ENCODE peak calls at places on chromosomes 3 and 15, in five cellular contexts. One of them, this sample, is unnamed.
A peak's percentile ranks its signal among the peaks of the same experiment; 100 is the strongest.

GRCh38 chr15:62119224-62119925 is 45.7 kb downstream of the C2CD4B start:
- DNase-seq in uterus: no peak
- DNase-seq in lung: no peak
- DNase-seq in LHCN-M2: peak; percentile 95
- DNase-seq in D341Med: no peak
- DNase-seq in this sample: peak; percentile 31

GRCh38 chr15:65603134-65603533 is 7.8 kb downstream of the INTS14 start:
- DNase-seq in uterus: no peak
- DNase-seq in lung: no peak
- DNase-seq in LHCN-M2: no peak
- DNase-seq in D341Med: no peak
- DNase-seq in this sample: no peak

GRCh38 chr3:146493221-146493620 is 23.9 kb upstream of the PLSCR2 start:
- DNase-seq in uterus: no peak
- DNase-seq in lung: no peak
- DNase-seq in LHCN-M2: peak; percentile 61
- DNase-seq in D341Med: no peak
- DNase-seq in this sample: no peak

GRCh38 chr3:71033681-71034220 is 549.8 kb downstream of the FOXP1 start:
- DNase-seq in uterus: no peak
- DNase-seq in lung: no peak
- DNase-seq in LHCN-M2: no peak
- DNase-seq in D341Med: no peak
- DNase-seq in this sample: no peak

GRCh38 chr3:170037463-170038433 is at the start of gene GPR160:
- DNase-seq in uterus: peak; percentile 22
- DNase-seq in lung: peak; percentile 87
- DNase-seq in LHCN-M2: peak; percentile 22
- DNase-seq in D341Med: peak; percentile 88
- DNase-seq in this sample: peak; percentile 73

GRCh38 chr3:31550452-31551251 is 17.9 kb downstream of the STT3B start:
- DNase-seq in uterus: no peak
- DNase-seq in lung: no peak
- DNase-seq in LHCN-M2: peak; percentile 37
- DNase-seq in D341Med: peak; percentile 45
- DNase-seq in this sample: peak; percentile 23

GRCh38 chr15:39427705-39428104 is 153.2 kb upstream of the THBS1 start:
- DNase-seq in uterus: no peak
- DNase-seq in lung: no peak
- DNase-seq in LHCN-M2: peak; percentile 34
- DNase-seq in D341Med: no peak
- DNase-seq in this sample: no peak

GRCh38 chr3:194397757-194398312 is 1.2 kb downstream of the GP5 start:
- DNase-seq in uterus: no peak
- DNase-seq in lung: no peak
- DNase-seq in LHCN-M2: no peak
- DNase-seq in D341Med: no peak
- DNase-seq in this sample: peak; percentile 7

GRCh38 chr15:39501366-39501765 is 79.5 kb upstream of the THBS1 start:
- DNase-seq in uterus: no peak
- DNase-seq in lung: no peak
- DNase-seq in LHCN-M2: no peak
- DNase-seq in D341Med: no peak
- DNase-seq in this sample: no peak

GRCh38 chr3:40167958-40168357 is 141.5 kb upstream of the EIF1B start:
- DNase-seq in uterus: no peak
- DNase-seq in lung: no peak
- DNase-seq in LHCN-M2: no peak
- DNase-seq in D341Med: no peak
- DNase-seq in this sample: no peak

GRCh38 chr3:94098487-94098886 is 35.6 kb downstream of the NSUN3 start:
- DNase-seq in uterus: no peak
- DNase-seq in lung: no peak
- DNase-seq in LHCN-M2: peak; percentile 10
- DNase-seq in D341Med: no peak
- DNase-seq in this sample: no peak

GRCh38 chr15:48040166-48040817 is 80.5 kb upstream of the SLC24A5 start:
- DNase-seq in uterus: no peak
- DNase-seq in lung: no peak
- DNase-seq in LHCN-M2: peak; percentile 89
- DNase-seq in D341Med: no peak
- DNase-seq in this sample: no peak

GRCh38 chr3:147404800-147405551 is 1.4 kb downstream of the ZIC4 start:
- DNase-seq in uterus: no peak
- DNase-seq in lung: no peak
- DNase-seq in LHCN-M2: no peak
- DNase-seq in D341Med: peak; percentile 15
- DNase-seq in this sample: no peak

GRCh38 chr3:64975138-64975537 is 287.3 kb upstream of the ADAMTS9 start:
- DNase-seq in uterus: no peak
- DNase-seq in lung: no peak
- DNase-seq in LHCN-M2: no peak
- DNase-seq in D341Med: no peak
- DNase-seq in this sample: no peak

GRCh38 chr3:13301295-13301987 is 118.7 kb downstream of the NUP210 start:
- DNase-seq in uterus: no peak
- DNase-seq in lung: no peak
- DNase-seq in LHCN-M2: peak; percentile 38
- DNase-seq in D341Med: no peak
- DNase-seq in this sample: no peak

GRCh38 chr15:70258369-70259029 is 160.8 kb upstream of the TLE3 start:
- DNase-seq in uterus: no peak
- DNase-seq in lung: no peak
- DNase-seq in LHCN-M2: no peak
- DNase-seq in D341Med: no peak
- DNase-seq in this sample: peak; percentile 64

GRCh38 chr15:71610991-71611720 is 199.2 kb upstream of the NR2E3 start:
- DNase-seq in uterus: no peak
- DNase-seq in lung: no peak
- DNase-seq in LHCN-M2: peak; percentile 23
- DNase-seq in D341Med: no peak
- DNase-seq in this sample: no peak

GRCh38 chr3:123385981-123386380 is 62.9 kb downstream of the ADCY5 start:
- DNase-seq in uterus: peak; percentile 53
- DNase-seq in lung: no peak
- DNase-seq in LHCN-M2: peak; percentile 3
- DNase-seq in D341Med: no peak
- DNase-seq in this sample: no peak

GRCh38 chr15:95843241-95843851 is 487.2 kb upstream of the NR2F2 start:
- DNase-seq in uterus: peak; percentile 30
- DNase-seq in lung: no peak
- DNase-seq in LHCN-M2: peak; percentile 90
- DNase-seq in D341Med: no peak
- DNase-seq in this sample: no peak